ENCODE peak calls at places on chromosome 6, in four cellular contexts. R is adrenal gland, D is skeletal muscle cell, M is GM12865. U is an unnamed sample.

GRCh38 chr6:152625213-152625612 is 11.9 kb downstream of the SYNE1 start:
- DNase-seq in D (no peak), M (peak), R (no peak), U (no peak)

GRCh38 chr6:122066200-122066599 is 333.3 kb upstream of the HSF2 start:
- DNase-seq in M (no peak), D (no peak), R (no peak), U (no peak)

GRCh38 chr6:4844108-4844507 is 67.9 kb downstream of the CDYL start:
- DNase-seq in M (no peak), D (no peak), R (no peak), U (no peak)

GRCh38 chr6:22253955-22254655 is 42.7 kb downstream of the PRL start:
- DNase-seq in M (no peak), D (no peak), R (no peak), U (no peak)

GRCh38 chr6:36368921-36369880 is 18.3 kb downstream of the ETV7 start:
- DNase-seq in D (peak), R (no peak), M (no peak), U (no peak)

GRCh38 chr6:21265264-21266044 is 328.1 kb upstream of the SOX4 start:
- DNase-seq in R (no peak), M (no peak), D (peak), U (no peak)

GRCh38 chr6:118750143-118750542 is 98.8 kb upstream of the CEP85L start:
- DNase-seq in M (peak), D (no peak), R (no peak), U (no peak)

GRCh38 chr6:37819802-37820712 is 530 bp downstream of the ZFAND3 start:
- DNase-seq in M (peak), R (peak), D (no peak), U (peak)

GRCh38 chr6:84867521-84867920 is 103.1 kb upstream of the TBX18 start:
- DNase-seq in M (no peak), D (peak), R (no peak), U (no peak)

GRCh38 chr6:170042596-170043118 is 248.2 kb downstream of the DLL1 start:
- DNase-seq in R (no peak), D (no peak), M (no peak), U (no peak)

GRCh38 chr6:18503588-18504231 is 116.6 kb downstream of the RNF144B start:
- DNase-seq in M (peak), R (peak), D (peak), U (peak)

GRCh38 chr6:128860782-128861181 is 22.2 kb upstream of the LAMA2 start:
- DNase-seq in M (no peak), D (no peak), R (no peak), U (no peak)

GRCh38 chr6:20952605-20953004 is 418.3 kb downstream of the CDKAL1 start:
- DNase-seq in M (no peak), R (no peak), D (peak), U (no peak)

GRCh38 chr6:43274916-43275597 is 23.0 kb upstream of the SLC22A7 start:
- DNase-seq in D (no peak), M (no peak), R (no peak), U (peak)

GRCh38 chr6:29501106-29501505 is 13.3 kb upstream of the MAS1L start:
- DNase-seq in D (no peak), R (no peak), M (no peak), U (no peak)

GRCh38 chr6:1190361-1190760 is 121.5 kb upstream of the FOXQ1 start:
- DNase-seq in M (no peak), R (no peak), D (peak), U (no peak)

GRCh38 chr6:121896363-121896762 is 460.9 kb downstream of the GJA1 start:
- DNase-seq in R (no peak), M (no peak), D (no peak), U (no peak)

GRCh38 chr6:10465633-10466499 is 51.0 kb upstream of the TFAP2A start:
- DNase-seq in R (no peak), D (no peak), M (peak), U (peak)

GRCh38 chr6:15595461-15596173 is 67.2 kb downstream of the DTNBP1 start:
- DNase-seq in D (peak), R (no peak), M (no peak), U (no peak)

GRCh38 chr6:170225852-170226417 is 64.9 kb downstream of the DLL1 start:
- DNase-seq in D (no peak), M (no peak), R (peak), U (peak)

GRCh38 chr6:50849781-50850180 is 31.1 kb downstream of the TFAP2B start:
- DNase-seq in M (no peak), R (no peak), D (no peak), U (no peak)

GRCh38 chr6:88899569-88900316 is 63.7 kb downstream of the RNGTT start:
- DNase-seq in R (no peak), D (no peak), M (peak), U (no peak)

GRCh38 chr6:126831461-126831860 is 287.0 kb upstream of the RSPO3 start:
- DNase-seq in R (no peak), D (no peak), M (no peak), U (no peak)

GRCh38 chr6:14966111-14966901 is 279.6 kb upstream of the JARID2 start:
- DNase-seq in D (no peak), M (no peak), R (no peak), U (no peak)

GRCh38 chr6:90131614-90132423 is 164.8 kb downstream of the BACH2 start:
- DNase-seq in M (no peak), D (peak), R (no peak), U (peak)

DNA sequence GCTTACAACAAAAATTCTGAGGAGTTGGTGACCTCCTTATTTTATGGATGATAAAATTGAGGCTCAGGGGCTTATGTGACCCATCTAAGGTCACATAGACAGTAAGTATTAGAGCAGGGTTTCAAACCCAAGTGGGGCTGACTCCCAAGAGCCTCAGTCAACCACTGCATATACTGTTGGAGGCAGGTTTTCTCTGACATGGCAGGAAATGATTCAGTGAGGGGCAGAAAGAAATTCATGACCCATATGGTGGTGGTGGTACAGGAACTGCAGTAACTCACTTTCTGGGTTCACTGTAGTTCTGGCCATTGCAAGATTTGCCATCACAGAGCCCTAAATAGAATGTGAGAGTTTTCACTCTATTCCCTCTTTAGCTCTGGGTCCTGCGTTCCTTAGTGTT is 132.0 kb upstream of the ENPP5 start:
- DNase-seq in R (no peak), M (no peak), D (no peak), U (no peak)
- H3K4me3 ChIP-seq in R (no peak), M (no peak), D (no peak), U (no peak)

DNA sequence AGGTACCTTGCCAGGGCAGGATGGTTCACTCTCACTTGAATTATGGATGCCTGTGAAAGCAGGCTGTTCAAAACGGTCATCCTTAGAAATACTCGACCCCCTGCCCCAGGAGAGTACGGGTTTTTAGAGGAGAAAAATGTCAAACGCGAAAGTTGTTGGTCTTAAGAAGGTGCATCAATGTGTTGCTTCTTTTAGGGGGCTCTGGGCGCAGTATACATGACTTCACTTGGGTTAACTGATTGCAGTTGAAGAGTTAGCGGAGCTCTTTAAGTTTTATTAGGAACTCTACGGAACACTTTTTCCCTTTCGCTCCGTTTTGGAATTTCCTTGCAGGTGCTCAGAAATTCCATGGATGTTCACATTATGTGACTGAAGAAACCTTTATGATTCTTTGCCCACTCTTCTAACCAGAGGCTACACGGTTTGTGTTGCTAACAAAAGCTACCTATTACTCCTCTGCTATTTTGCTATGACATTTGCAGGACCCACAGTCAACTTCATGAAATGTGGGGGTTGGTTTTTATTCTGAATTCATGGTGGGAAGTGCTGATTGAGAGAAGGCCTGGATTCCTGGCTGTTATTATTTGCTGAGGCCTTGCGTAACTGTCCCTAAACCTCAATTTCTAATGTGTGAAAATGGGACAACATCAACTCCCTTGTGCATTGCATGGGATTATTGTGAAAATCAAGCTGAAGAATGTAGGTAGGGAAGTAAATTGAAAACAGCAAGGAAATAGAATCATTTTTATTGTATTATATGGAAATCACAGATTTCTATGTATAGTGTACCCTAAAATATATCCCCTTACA is 845 bp downstream of the ENPP1 start:
- DNase-seq in R (no peak), M (no peak), D (no peak), U (no peak)
- H3K4me3 ChIP-seq in R (no peak), M (no peak), D (peak), U (no peak)

DNA sequence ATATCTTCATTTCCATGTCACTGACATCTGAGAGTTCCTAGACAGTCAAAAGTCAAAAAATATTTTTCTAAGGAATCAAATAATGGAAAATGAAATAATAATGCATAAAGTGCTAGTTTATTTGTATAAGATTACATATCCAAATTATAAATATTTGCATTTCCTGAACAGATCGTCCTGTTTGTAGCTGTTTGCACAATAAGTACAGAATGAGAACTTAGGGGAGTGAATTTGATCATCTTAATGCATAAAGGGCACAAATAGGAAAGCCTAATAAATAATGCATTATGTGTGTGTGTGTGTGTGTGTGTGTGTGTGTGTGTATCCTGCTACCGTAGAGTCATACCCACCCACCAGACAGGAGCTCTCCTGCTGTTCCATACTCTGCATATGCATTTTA is 521.0 kb upstream of the EPHA7 start:
- DNase-seq in M (no peak), R (no peak), D (no peak), U (no peak)
- H3K4me3 ChIP-seq in M (no peak), R (no peak), D (no peak), U (no peak)

DNA sequence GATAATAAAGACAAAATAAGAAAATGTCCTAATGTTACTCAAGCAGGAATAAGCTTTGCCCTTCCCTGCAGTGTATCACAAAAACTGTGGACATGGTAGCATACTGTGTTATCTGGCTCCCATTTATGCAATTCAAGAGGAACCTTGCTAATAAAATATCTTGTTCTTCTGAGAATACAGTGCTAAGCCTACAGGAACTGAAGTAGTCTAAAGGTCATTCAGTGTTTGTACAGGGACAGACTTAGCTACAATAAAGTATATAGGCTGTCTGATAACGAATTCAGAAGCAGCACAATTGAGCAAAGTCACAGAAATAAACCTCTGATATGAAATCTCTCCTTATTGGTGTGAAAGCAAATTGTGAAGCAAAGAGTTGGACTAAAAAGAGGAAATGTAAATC is 59.6 kb upstream of the SDHAF4 start:
- DNase-seq in R (no peak), D (no peak), M (no peak), U (no peak)
- H3K4me3 ChIP-seq in R (no peak), D (no peak), M (no peak), U (no peak)

GRCh38 chr6:146985966-146986365 is 218.3 kb upstream of the STXBP5 start:
- DNase-seq in D (no peak), M (no peak), R (no peak), U (no peak)
- H3K4me3 ChIP-seq in D (no peak), M (no peak), R (no peak), U (no peak)

DNA sequence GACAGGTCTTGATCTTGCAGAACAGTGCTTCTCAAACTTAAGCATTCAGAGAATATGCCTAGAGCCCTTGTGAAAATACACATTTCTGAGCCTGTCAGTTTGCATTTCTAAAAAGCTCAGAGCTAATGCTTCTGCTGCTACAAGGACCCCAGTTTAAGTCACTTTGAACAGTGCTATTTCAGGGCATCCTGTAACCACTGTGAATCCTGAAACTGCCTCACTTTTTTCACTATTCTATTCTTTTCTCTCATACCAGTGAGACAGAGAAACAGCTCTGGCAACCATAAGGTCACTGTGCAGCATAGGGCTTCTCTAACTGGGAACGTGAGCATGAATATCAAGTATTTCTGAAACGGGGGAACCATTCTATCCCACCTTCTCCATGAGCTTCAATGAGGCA is 51.2 kb downstream of the LGSN start:
- DNase-seq in R (no peak), D (no peak), M (peak), U (no peak)
- H3K4me3 ChIP-seq in R (no peak), D (no peak), M (no peak), U (no peak)

DNA sequence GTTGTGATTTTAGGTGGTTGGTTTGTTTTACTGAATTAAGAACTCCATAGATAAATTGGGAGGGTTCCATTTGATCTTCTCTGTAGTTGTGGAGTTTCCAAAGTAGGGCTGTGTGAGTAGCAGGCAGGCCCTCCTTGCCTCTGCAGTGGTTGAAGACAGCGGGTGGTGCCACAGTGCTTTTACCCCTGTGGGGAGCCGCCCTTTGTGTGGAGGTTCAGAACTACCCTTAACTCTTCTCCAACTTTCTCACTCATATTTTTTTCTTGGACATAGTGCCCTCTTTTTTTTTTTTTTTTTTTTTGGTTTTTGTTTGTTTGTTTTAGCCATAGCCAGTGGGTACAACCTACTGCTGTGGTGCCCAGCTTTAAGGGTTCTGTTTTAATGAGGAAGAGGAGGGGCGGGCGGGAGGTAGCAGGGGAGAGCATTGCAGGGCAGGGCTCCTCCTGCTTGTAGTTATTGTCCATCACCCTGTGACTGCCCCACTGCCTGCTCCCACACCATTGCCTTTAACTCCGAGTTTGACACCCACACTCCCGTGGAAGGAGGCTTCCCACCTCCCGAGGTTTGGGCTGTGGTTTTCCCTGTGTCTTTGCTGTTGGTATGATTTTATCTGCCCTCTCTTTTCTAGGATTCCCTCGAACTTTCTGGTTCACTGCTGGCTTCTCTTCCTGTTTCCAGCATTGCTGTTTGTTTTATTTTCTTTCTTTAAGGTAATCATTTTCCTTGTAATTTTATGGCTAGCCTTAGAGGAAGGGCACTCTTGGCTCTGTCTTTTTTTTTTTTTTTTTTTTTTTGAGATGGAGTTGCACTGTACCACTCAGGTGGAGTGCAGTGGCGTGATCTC is 50.7 kb downstream of the TIAM2 start:
- DNase-seq in R (no peak), D (no peak), M (no peak), U (no peak)
- H3K4me3 ChIP-seq in R (no peak), D (no peak), M (no peak), U (no peak)

GRCh38 chr6:163572612-163573011 is 158.1 kb downstream of the QKI start:
- DNase-seq in R (no peak), M (no peak), D (no peak), U (no peak)
- H3K4me3 ChIP-seq in R (no peak), M (no peak), D (no peak), U (no peak)